ENCODE peak calls at places on chromosomes 4 and X, in eight cellular contexts. O, Z, F, N, P, Y, K and Q are unnamed samples.

GRCh38 chr4:175791221-175791620 is 20.8 kb downstream of the GPM6A start:
- DNase-seq in O (no peak), Z (no peak), F (no peak), N (no peak), P (no peak), Y (no peak), K (no peak), Q (no peak)

GRCh38 chr4:185137233-185137925 is 5.7 kb upstream of the SLC25A4 start:
- DNase-seq in O (no peak), Z (no peak), F (no peak), N (no peak), P (no peak), Y (no peak), K (no peak), Q (no peak)

GRCh38 chrX:85017721-85018120 is 14.0 kb downstream of the APOOL start:
- DNase-seq in O (no peak), Z (no peak), F (no peak), N (peak; percentile 12), P (peak; percentile 35), Y (no peak), K (no peak), Q (peak; percentile 41)

GRCh38 chr4:140092094-140092820 is 61.7 kb downstream of the MAML3 start:
- DNase-seq in O (no peak), Z (peak; percentile 72), F (peak; percentile 53), N (no peak), P (no peak), Y (peak; percentile 30), K (peak; percentile 54), Q (no peak)

GRCh38 chr4:158172196-158172557 is 648 bp downstream of the GASK1B start:
- DNase-seq in O (no peak), Z (no peak), F (no peak), N (peak; percentile 72), P (peak; percentile 63), Y (peak; percentile 19), K (no peak), Q (peak; percentile 38)

GRCh38 chr4:73726000-73726399 is 14.4 kb upstream of the CXCL8 start:
- DNase-seq in O (no peak), Z (no peak), F (no peak), N (peak; percentile 94), P (peak; percentile 94), Y (peak; percentile 99), K (no peak), Q (peak; percentile 94)

GRCh38 chr4:27046851-27047250 is 186.2 kb downstream of the STIM2 start:
- DNase-seq in O (no peak), Z (no peak), F (no peak), N (no peak), P (no peak), Y (no peak), K (no peak), Q (no peak)

GRCh38 chr4:1238676-1239000 is 10.3 kb downstream of the CTBP1 start:
- DNase-seq in O (no peak), Z (no peak), F (no peak), N (no peak), P (no peak), Y (no peak), K (peak; percentile 24), Q (no peak)

GRCh38 chrX:75997692-75998091 is 175.2 kb upstream of the PBDC1 start:
- DNase-seq in O (no peak), Z (no peak), F (no peak), N (no peak), P (no peak), Y (no peak), K (no peak), Q (no peak)

GRCh38 chr4:139085141-139085540 is 69.6 kb downstream of the NOCT start:
- DNase-seq in O (no peak), Z (no peak), F (no peak), N (peak; percentile 50), P (peak; percentile 45), Y (peak; percentile 19), K (no peak), Q (peak; percentile 20)

GRCh38 chrX:118353081-118353850 is 7.4 kb downstream of the WDR44 start:
- DNase-seq in O (no peak), Z (no peak), F (no peak), N (peak; percentile 24), P (no peak), Y (no peak), K (no peak), Q (no peak)

GRCh38 chrX:10106801-10107200 is 50.0 kb upstream of the CLCN4 start:
- DNase-seq in O (no peak), Z (no peak), F (no peak), N (no peak), P (no peak), Y (no peak), K (no peak), Q (no peak)

GRCh38 chr4:10963958-10964705 is 279.6 kb upstream of the CLNK start:
- DNase-seq in O (no peak), Z (no peak), F (no peak), N (no peak), P (no peak), Y (no peak), K (no peak), Q (no peak)

GRCh38 chr4:26995316-26995715 is 134.7 kb downstream of the STIM2 start:
- DNase-seq in O (no peak), Z (no peak), F (no peak), N (no peak), P (no peak), Y (no peak), K (no peak), Q (no peak)

GRCh38 chrX:45623266-45623665 is 422.6 kb upstream of the DIPK2B start:
- DNase-seq in O (peak; percentile 90), Z (no peak), F (no peak), N (peak; percentile 87), P (peak; percentile 96), Y (peak; percentile 67), K (no peak), Q (peak; percentile 95)

GRCh38 chr4:189146994-189147929 is 793.4 kb upstream of the FRG1 start:
- DNase-seq in O (no peak), Z (no peak), F (no peak), N (no peak), P (no peak), Y (no peak), K (no peak), Q (no peak)

GRCh38 chr4:103375278-103375677 is 177.1 kb upstream of the CENPE start:
- DNase-seq in O (no peak), Z (no peak), F (no peak), N (peak; percentile 60), P (peak; percentile 69), Y (peak; percentile 49), K (no peak), Q (peak; percentile 4)

GRCh38 chr4:129350800-129351199 is 254.8 kb downstream of the C4orf33 start:
- DNase-seq in O (no peak), Z (no peak), F (no peak), N (no peak), P (peak; percentile 32), Y (peak; percentile 50), K (no peak), Q (no peak)

GRCh38 chr4:148542922-148543623 is 100.9 kb upstream of the NR3C2 start:
- DNase-seq in O (no peak), Z (no peak), F (no peak), N (no peak), P (peak; percentile 25), Y (peak; percentile 39), K (no peak), Q (no peak)

GRCh38 chr4:69025191-69025998 is 70.9 kb upstream of the UGT2B7 start:
- DNase-seq in O (no peak), Z (peak; percentile 47), F (no peak), N (no peak), P (no peak), Y (peak; percentile 49), K (no peak), Q (no peak)

GRCh38 chr4:100168521-100168920 is 21.7 kb downstream of the DDIT4L start:
- DNase-seq in O (no peak), Z (no peak), F (no peak), N (peak; percentile 63), P (peak; percentile 87), Y (no peak), K (no peak), Q (peak; percentile 68)

GRCh38 chr4:123526511-123526910 is 129.9 kb downstream of the SPRY1 start:
- DNase-seq in O (no peak), Z (no peak), F (no peak), N (no peak), P (no peak), Y (no peak), K (no peak), Q (no peak)

GRCh38 chr4:84582988-84583870 is at the start of gene CDS1:
- DNase-seq in O (no peak), Z (peak; percentile 75), F (peak; percentile 62), N (no peak), P (no peak), Y (peak; percentile 46), K (peak; percentile 89), Q (no peak)

GRCh38 chr4:115233600-115233999 is 120.2 kb upstream of the NDST4 start:
- DNase-seq in O (no peak), Z (no peak), F (no peak), N (no peak), P (no peak), Y (no peak), K (no peak), Q (no peak)
- H3K4me3 ChIP-seq in O (no peak overlapping the region), Z (no peak overlapping the region), F (no peak overlapping the region), N (no peak overlapping the region), P (no peak overlapping the region), Y (no peak overlapping the region), K (no peak overlapping the region), Q (no peak overlapping the region)

DNA sequence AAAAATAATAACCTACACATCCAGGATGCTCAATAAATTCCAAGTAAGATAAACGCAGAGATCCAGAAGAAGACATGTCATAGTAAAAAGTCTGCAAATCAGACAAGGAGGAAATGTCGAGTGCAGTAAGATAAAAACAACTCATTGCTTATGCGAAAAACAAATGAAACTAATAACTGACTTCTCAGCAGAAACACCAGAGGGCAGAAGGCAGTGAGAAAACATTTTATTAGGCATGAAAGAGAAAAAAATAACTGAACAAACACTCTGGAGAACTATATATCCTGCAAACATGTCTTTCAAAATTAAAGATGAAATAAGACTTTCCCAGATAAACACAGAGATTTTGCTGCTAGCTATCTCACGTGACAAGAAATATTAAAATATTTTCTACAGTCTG is 201.3 kb upstream of the CTSO start:
- DNase-seq in O (no peak), Z (no peak), F (no peak), N (peak; percentile 15), P (no peak), Y (peak; percentile 20), K (no peak), Q (no peak)
- H3K4me3 ChIP-seq in O (no peak overlapping the region), Z (no peak overlapping the region), F (no peak overlapping the region), N (no peak overlapping the region), P (no peak overlapping the region), Y (no peak overlapping the region), K (no peak overlapping the region), Q (no peak overlapping the region)

GRCh38 chr4:89290727-89291126 is 16.9 kb downstream of the GPRIN3 start:
- DNase-seq in O (no peak), Z (no peak), F (no peak), N (no peak), P (peak; percentile 10), Y (no peak), K (no peak), Q (no peak)
- H3K4me3 ChIP-seq in O (no peak overlapping the region), Z (no peak overlapping the region), F (no peak overlapping the region), N (no peak overlapping the region), P (no peak overlapping the region), Y (no peak overlapping the region), K (no peak overlapping the region), Q (no peak overlapping the region)

GRCh38 chr4:41865306-41865980 is 69.8 kb upstream of the TMEM33 start:
- DNase-seq in O (no peak), Z (peak; percentile 55), F (no peak), N (no peak), P (peak; percentile 13), Y (no peak), K (no peak), Q (no peak)

GRCh38 chr4:41865981-41866798 is 69.0 kb upstream of the TMEM33 start:
- DNase-seq in O (no peak), Z (peak; percentile 66), F (no peak), N (no peak), P (no peak), Y (no peak), K (no peak), Q (no peak)

GRCh38 chr4:41866799-41867677 is 68.2 kb upstream of the TMEM33 start:
- DNase-seq in O (no peak), Z (peak; percentile 72), F (no peak), N (no peak), P (no peak), Y (no peak), K (no peak), Q (no peak)
- H3K4me3 ChIP-seq in O (no peak overlapping the region), Z (peak overlapping the region; percentile 12), F (no peak overlapping the region), N (no peak overlapping the region), P (no peak overlapping the region), Y (no peak overlapping the region), K (no peak overlapping the region), Q (no peak overlapping the region)